ENCODE peak calls at places on chromosome 19, in eight cellular contexts. F is BE2C, C is lower leg skin, X is body of pancreas, P is psoas muscle, U is SK-N-SH, S is ascending aorta, G is fibroblast of mammary gland. E is an unnamed sample.

GRCh38 chr19:19637523-19638251 is 5.8 kb downstream of the GMIP start:
- DNase-seq in P (no peak), G (no peak), C (no peak), S (no peak), F (no peak), U (no peak), X (no peak), E (no peak)

GRCh38 chr19:38842439-38843174 is 7.2 kb downstream of the HNRNPL start:
- DNase-seq in S (no peak), G (no peak), U (no peak), P (no peak), C (no peak), X (peak), F (no peak), E (no peak)

GRCh38 chr19:31772915-31773314 is 423.7 kb upstream of the TSHZ3 start:
- DNase-seq in X (no peak), P (no peak), S (no peak), G (no peak), U (no peak), F (no peak), C (no peak), E (no peak)

GRCh38 chr19:7979011-7979410 is 26.4 kb downstream of the ELAVL1 start:
- DNase-seq in P (no peak), G (no peak), U (no peak), X (no peak), F (no peak), C (no peak), S (no peak), E (no peak)

GRCh38 chr19:53823380-53824120 is 564 bp downstream of the NLRP12 start:
- DNase-seq in C (no peak), G (no peak), U (no peak), X (no peak), P (no peak), F (no peak), S (no peak), E (no peak)

GRCh38 chr19:47573076-47574026 is at the start of gene ZNF541:
- DNase-seq in X (peak), F (no peak), U (peak), G (peak), P (peak), S (peak), C (peak), E (peak)

GRCh38 chr19:3963458-3964255 is 7.2 kb downstream of the DAPK3 start:
- DNase-seq in X (no peak), G (no peak), P (peak), F (no peak), U (no peak), S (no peak), C (no peak), E (no peak)

GRCh38 chr19:38061294-38061693 is 154.3 kb downstream of the SIPA1L3 start:
- DNase-seq in P (no peak), C (no peak), S (no peak), X (no peak), F (no peak), G (peak), U (no peak), E (peak)

GRCh38 chr19:37992761-37993160 is 85.8 kb downstream of the SIPA1L3 start:
- DNase-seq in U (no peak), C (no peak), S (no peak), G (no peak), X (no peak), F (no peak), P (no peak), E (no peak)

GRCh38 chr19:10343495-10343894 is 4.1 kb upstream of the ICAM3 start:
- DNase-seq in U (no peak), S (no peak), C (no peak), F (no peak), P (no peak), X (no peak), G (no peak), E (no peak)

GRCh38 chr19:412356-413355 is 3.7 kb upstream of the C2CD4C start:
- DNase-seq in U (peak), C (no peak), P (no peak), F (no peak), G (no peak), S (no peak), X (no peak), E (no peak)
- TF ChIP-seq CTCF in U (no peak), C (no peak), P (no peak), F (no peak), G (no peak), S (no peak), X (no peak), E (no peak)

GRCh38 chr19:35776102-35776788 is 881 bp downstream of the ARHGAP33 start:
- DNase-seq in U (no peak), P (no peak), G (no peak), C (no peak), X (no peak), S (no peak), F (peak), E (no peak)

GRCh38 chr19:35775298-35776101 is at the start of gene ARHGAP33:
- DNase-seq in X (peak), U (peak), C (peak), S (peak), F (peak), P (peak), G (peak), E (peak)

GRCh38 chr19:35773020-35773809 is 2.1 kb upstream of the ARHGAP33 start:
- DNase-seq in U (no peak), F (no peak), P (no peak), S (no peak), X (no peak), C (no peak), G (peak), E (peak)

GRCh38 chr19:35775046-35775297 is 392 bp upstream of the ARHGAP33 start:
- DNase-seq in X (no peak), F (no peak), G (no peak), P (no peak), U (no peak), S (no peak), C (no peak), E (no peak)

DNA sequence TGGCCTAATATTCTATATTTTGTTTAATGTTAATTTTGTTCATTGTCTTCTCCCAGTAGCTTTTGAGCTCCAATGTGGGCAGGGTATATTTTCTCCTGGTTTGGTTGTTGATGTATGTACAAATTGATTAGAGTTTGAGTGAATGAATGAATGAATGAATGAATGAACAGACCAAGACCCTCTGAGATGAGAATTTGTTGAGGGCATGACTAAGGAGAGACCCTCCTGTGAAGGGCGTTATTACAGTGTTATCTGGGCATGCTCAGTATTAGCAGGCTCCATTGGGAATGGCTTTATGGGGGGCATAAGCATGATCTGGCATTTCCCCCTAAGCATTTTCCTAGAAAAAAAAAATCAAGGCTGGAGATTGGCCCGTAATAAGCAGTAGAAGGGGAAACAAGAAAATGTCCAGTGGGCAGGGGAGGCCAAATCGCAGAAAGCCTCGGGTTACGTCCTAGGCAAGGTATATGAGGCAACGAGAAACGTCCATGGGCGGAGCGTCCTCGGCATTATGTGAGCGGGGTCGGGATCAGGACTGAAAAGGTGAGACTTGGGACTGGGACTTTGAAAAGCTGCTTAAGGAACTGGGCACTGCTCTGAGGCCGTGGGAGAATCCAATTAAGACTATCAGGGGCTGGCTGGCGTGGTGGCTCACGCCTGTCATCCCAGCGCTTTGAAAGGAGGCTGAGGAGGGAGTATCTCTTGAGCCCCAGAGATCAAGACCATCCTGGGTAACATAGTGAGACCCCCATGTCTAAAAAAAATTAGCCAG is 904 bp upstream of the ARHGAP33 start:
- DNase-seq in P (no peak), S (no peak), X (no peak), C (no peak), F (no peak), G (no peak), U (no peak), E (no peak)
- H3K4me3 ChIP-seq in P (peak), S (peak), X (no peak), C (no peak), F (peak), G (no peak), U (peak), E (peak)

GRCh38 chr19:5171711-5172110 is 168.9 kb downstream of the PTPRS start:
- DNase-seq in F (no peak), X (no peak), G (no peak), U (no peak), P (no peak), C (no peak), S (no peak), E (no peak)

GRCh38 chr19:5173993-5174392 is 166.6 kb downstream of the PTPRS start:
- DNase-seq in C (no peak), S (no peak), G (no peak), F (no peak), U (no peak), P (no peak), X (no peak), E (no peak)

GRCh38 chr19:5178051-5178450 is 162.6 kb downstream of the PTPRS start:
- DNase-seq in U (no peak), S (no peak), P (no peak), C (no peak), X (no peak), G (no peak), F (no peak), E (no peak)

GRCh38 chr19:5170329-5170745 is 170.3 kb downstream of the PTPRS start:
- DNase-seq in C (no peak), G (no peak), X (no peak), P (no peak), U (peak), S (no peak), F (peak), E (no peak)

DNA sequence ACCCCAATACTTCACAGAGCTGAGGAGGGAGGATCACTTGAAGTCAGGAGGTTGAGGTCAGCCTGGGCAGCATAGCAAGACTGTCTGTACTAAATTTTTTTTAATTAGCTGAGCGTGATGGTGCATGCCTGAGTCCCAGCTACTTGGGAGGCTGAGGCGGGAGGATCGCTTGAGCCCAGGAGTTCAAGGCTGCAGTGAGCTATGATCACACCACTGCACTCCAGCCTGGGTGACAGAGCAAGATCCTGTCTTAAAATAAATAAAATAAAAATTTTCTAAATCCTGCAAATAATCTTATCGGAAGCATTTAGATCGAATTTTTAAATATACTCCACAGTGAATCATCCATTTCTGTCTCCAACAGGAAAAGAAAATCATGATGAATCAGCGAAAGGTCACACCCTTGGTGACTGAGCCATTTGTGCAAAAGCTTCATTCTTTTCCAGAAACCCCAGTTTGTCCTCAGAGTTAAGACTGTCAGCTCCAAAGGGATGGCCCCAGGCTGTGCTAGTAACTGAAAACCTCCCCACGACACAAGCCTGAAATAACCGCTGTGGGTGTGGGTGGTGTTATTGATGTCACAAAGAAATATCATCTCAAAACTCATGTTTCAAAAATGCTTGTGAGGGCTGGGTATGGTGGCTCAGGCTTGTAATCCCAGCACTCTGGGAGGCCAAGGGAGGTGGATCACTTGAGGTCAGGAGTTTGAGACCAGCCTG is 167.6 kb downstream of the PTPRS start:
- DNase-seq in X (peak), P (peak), G (peak), C (peak), F (no peak), U (no peak), S (no peak), E (peak)
- TF ChIP-seq CTCF in X (no peak), P (no peak), G (no peak), C (no peak), F (no peak), U (no peak), S (no peak), E (no peak)

GRCh38 chr19:13053761-13054604 is 48.7 kb downstream of the LYL1 start:
- DNase-seq in S (no peak), C (peak), X (peak), G (peak), U (peak), F (no peak), P (peak), E (peak)

GRCh38 chr19:13050274-13050673 is 52.4 kb downstream of the LYL1 start:
- DNase-seq in C (no peak), G (no peak), X (no peak), F (no peak), U (no peak), S (no peak), P (no peak), E (no peak)

GRCh38 chr19:13052447-13053232 is 50.0 kb downstream of the LYL1 start:
- DNase-seq in U (no peak), S (no peak), C (no peak), X (no peak), G (no peak), P (no peak), F (no peak), E (no peak)

GRCh38 chr19:13053238-13053637 is 49.4 kb downstream of the LYL1 start:
- DNase-seq in S (no peak), G (peak), X (no peak), C (no peak), P (no peak), U (no peak), F (no peak), E (peak)

GRCh38 chr19:13051581-13052165 is 51.0 kb downstream of the LYL1 start:
- DNase-seq in U (no peak), G (no peak), C (no peak), S (no peak), F (peak), P (peak), X (peak), E (no peak)
- H3K4me3 ChIP-seq in U (no peak), G (no peak), C (no peak), S (peak), F (no peak), P (peak), X (no peak), E (no peak)

DNA sequence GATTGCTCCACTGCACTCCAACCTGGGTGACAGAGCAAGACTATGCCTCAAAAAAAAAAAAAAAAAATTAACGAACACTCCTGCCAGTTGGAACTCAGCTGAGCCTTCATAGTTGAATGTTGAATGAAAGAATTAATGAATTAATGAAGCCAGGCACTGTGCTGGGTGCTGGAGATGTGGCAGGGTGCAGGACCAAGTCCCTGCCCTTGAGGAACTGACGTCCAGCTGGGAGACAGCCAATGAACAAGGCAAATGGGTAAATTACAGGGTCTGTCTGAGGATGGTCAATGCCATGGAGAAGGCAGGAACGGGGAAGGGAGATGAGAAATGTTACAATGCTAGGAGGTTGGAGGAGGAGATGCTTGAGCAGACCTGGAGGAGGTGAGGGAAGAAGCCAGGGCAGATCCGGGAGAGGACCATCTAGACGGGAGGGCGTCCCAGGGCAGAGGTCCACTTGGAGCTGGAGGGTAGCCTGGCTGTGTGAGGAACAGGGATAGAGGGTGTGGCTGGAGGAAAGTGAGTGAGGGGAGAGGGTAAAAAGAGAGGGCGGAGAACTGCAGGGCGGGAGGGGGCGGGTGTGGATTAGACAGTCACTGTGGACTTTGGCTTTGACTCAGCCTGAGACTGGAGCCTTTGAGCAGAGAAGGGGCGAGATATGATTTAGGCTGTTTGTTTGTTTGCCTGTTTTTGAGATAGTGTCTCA is 16.8 kb upstream of the IGSF23 start:
- DNase-seq in U (no peak), S (no peak), G (no peak), C (no peak), X (peak), P (no peak), F (no peak), E (no peak)
- TF ChIP-seq CTCF in U (no peak), S (no peak), G (no peak), C (no peak), X (no peak), P (no peak), F (no peak), E (no peak)

DNA sequence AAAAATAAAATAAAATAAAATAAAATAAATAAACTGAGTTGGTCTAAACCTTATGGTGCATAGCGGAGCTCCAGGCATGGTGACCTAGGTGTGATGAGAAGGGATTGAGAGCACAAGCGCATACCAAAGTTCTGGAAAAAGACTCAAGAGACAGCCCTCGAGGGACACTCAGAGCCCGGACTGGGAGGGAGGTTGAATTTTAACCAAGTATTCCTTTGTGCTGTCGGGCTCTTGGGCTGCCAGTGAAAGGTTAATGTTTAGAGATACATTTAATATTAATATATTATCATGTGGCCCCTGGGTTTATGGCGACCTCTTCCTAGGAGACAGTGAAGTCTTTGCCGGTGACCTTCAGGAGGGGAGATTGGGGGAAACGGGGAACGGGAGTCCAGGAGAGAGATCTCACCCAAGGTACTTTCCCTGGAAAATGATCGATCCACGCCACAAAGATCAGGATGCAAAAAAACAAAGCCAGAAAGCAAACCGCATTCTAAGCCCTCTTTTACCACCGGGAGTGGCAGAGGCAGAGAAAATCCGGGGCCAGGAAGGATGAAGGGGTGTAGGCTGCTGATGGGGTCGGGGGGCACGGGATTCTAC is 1.6 kb downstream of the FUT6 start:
- DNase-seq in G (no peak), C (no peak), U (no peak), P (no peak), F (no peak), S (no peak), X (no peak), E (no peak)
- H3K4me3 ChIP-seq in G (no peak), C (no peak), U (no peak), P (no peak), F (no peak), S (no peak), X (no peak), E (no peak)

GRCh38 chr19:48637449-48637947 is 319 bp upstream of the DBP start:
- DNase-seq in P (peak), G (peak), C (peak), U (peak), X (peak), F (peak), S (peak), E (peak)

GRCh38 chr19:48639483-48640375 is 2.5 kb upstream of the DBP start:
- DNase-seq in F (no peak), G (no peak), X (peak), U (no peak), S (no peak), P (no peak), C (no peak), E (no peak)

GRCh38 chr19:48637948-48638830 is 1.0 kb upstream of the DBP start:
- DNase-seq in X (peak), C (peak), F (peak), P (peak), S (peak), U (peak), G (peak), E (peak)

GRCh38 chr19:48636859-48637448 is at the start of gene DBP:
- DNase-seq in F (peak), S (no peak), G (no peak), C (no peak), P (no peak), X (peak), U (peak), E (no peak)

DNA sequence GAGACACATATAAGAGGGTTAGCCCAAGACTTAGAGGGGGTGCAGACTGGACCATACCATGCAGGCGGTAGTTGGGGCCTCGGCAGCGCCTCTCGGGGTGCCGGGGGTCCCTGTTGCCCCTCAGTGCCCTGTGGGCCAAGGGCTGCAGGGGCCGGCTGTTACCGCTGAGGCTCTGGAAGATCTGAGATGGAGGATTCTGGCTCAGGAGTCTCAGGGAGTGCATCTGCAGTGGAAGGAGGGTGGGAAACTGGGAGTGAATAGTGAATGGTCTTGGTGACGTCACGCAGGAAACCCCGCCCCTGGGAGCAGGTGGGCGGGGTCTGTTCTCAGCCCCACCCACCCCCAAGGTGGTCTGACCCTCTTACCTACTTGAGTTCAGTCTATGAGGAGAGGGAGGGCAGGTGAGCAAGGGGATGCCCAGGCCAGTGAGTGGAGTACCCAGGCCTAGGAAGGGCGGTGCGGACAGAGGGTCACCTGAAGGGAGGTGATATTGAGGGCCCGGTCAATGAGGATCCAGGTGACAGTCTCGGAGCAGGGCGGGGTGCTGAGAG is 1.7 kb upstream of the DBP start:
- DNase-seq in G (no peak), C (no peak), X (peak), P (no peak), F (peak), S (no peak), U (peak), E (no peak)
- TF ChIP-seq CTCF in G (no peak), C (no peak), X (no peak), P (no peak), F (no peak), S (no peak), U (no peak), E (no peak)

GRCh38 chr19:16207490-16208025 is 9.8 kb downstream of the AP1M1 start:
- DNase-seq in F (no peak), U (no peak), G (no peak), X (no peak), S (no peak), C (no peak), P (no peak), E (no peak)
- H3K4me3 ChIP-seq in F (no peak), U (no peak), G (no peak), X (no peak), S (no peak), C (no peak), P (no peak), E (no peak)